ENCODE peak calls at places on chromosomes 13 and 19, in four cellular contexts. H is IMR-90, D is nephron progenitor cell, N is thoracic aorta. B is an unnamed sample.

GRCh38 chr19:47152632-47153031 is 22.0 kb downstream of the SAE1 start:
- DNase-seq in H (peak), D (no peak), N (no peak), B (no peak)

GRCh38 chr13:93963266-93964131 is 516.0 kb downstream of the DCT start:
- DNase-seq in H (peak), D (no peak), N (no peak), B (peak)

GRCh38 chr13:75359266-75359665 is 122.7 kb downstream of the TBC1D4 start:
- DNase-seq in H (peak), D (no peak), N (no peak), B (peak)

GRCh38 chr13:111382877-111383276 is 62.4 kb downstream of the TEX29 start:
- DNase-seq in H (no peak), D (no peak), N (no peak), B (no peak)

GRCh38 chr13:112450567-112451240 is 74.5 kb downstream of the SPACA7 start:
- DNase-seq in H (no peak), D (no peak), N (no peak), B (no peak)

GRCh38 chr13:49446473-49446872 is 2.4 kb downstream of the SETDB2 start:
- DNase-seq in H (no peak), D (no peak), N (no peak), B (no peak)

GRCh38 chr13:78700121-78700910 is 41.4 kb upstream of the OBI1 start:
- DNase-seq in H (peak), D (no peak), N (no peak), B (peak)

GRCh38 chr19:44626067-44626624 is 12.8 kb downstream of the IGSF23 start:
- DNase-seq in H (peak), D (no peak), N (no peak), B (peak)

GRCh38 chr19:40231544-40232424 is 5.3 kb upstream of the CCNP start:
- DNase-seq in H (no peak), D (peak), N (no peak), B (no peak)

GRCh38 chr13:86881390-86881789 is 789.8 kb upstream of the SLITRK5 start:
- DNase-seq in H (no peak), D (no peak), N (no peak), B (no peak)

GRCh38 chr19:38852231-38853044 is 2.7 kb upstream of the HNRNPL start:
- DNase-seq in H (peak), D (no peak), N (peak), B (peak)

GRCh38 chr19:2969104-2969504 is 8.3 kb upstream of the TLE6 start:
- DNase-seq in H (no peak), D (no peak), N (no peak), B (peak)

GRCh38 chr13:21119526-21119925 is 56.8 kb downstream of the SKA3 start:
- DNase-seq in H (no peak), D (no peak), N (no peak), B (no peak)

GRCh38 chr13:94305934-94306333 is 173.5 kb downstream of the DCT start:
- DNase-seq in H (peak), D (no peak), N (no peak), B (no peak)

GRCh38 chr13:36789061-36789460 is 30.0 kb upstream of the RFXAP start:
- DNase-seq in H (peak), D (no peak), N (no peak), B (no peak)

GRCh38 chr19:39970424-39970673 is 616 bp upstream of the PSMC4 start:
- DNase-seq in H (no peak), D (no peak), N (no peak), B (peak)

GRCh38 chr19:1862424-1863307 is 713 bp downstream of the KLF16 start:
- DNase-seq in H (no peak), D (peak), N (no peak), B (no peak)

GRCh38 chr19:34411216-34411615 is 7.0 kb downstream of the PDCD2L start:
- DNase-seq in H (no peak), D (no peak), N (no peak), B (no peak)

GRCh38 chr19:3047307-3048189 is 14.7 kb downstream of the TLE5 start:
- DNase-seq in H (peak), D (peak), N (peak), B (peak)

GRCh38 chr13:101289764-101290163 is 126.5 kb downstream of the NALCN start:
- DNase-seq in H (peak), D (peak), N (no peak), B (peak)

GRCh38 chr19:40611096-40611495 is 9.9 kb downstream of the LTBP4 start:
- DNase-seq in H (no peak), D (no peak), N (no peak), B (no peak)

GRCh38 chr13:99197257-99197651 is 3.4 kb upstream of the UBAC2 start:
- DNase-seq in H (no peak), D (no peak), N (no peak), B (no peak)

GRCh38 chr13:99193152-99193551 is 7.5 kb upstream of the UBAC2 start:
- DNase-seq in H (no peak), D (no peak), N (no peak), B (no peak)

GRCh38 chr13:99198630-99199029 is 2.0 kb upstream of the UBAC2 start:
- DNase-seq in H (no peak), D (no peak), N (no peak), B (no peak)

GRCh38 chr13:99199541-99200432 is 867 bp upstream of the UBAC2 start:
- DNase-seq in H (no peak), D (no peak), N (no peak), B (peak)

DNA sequence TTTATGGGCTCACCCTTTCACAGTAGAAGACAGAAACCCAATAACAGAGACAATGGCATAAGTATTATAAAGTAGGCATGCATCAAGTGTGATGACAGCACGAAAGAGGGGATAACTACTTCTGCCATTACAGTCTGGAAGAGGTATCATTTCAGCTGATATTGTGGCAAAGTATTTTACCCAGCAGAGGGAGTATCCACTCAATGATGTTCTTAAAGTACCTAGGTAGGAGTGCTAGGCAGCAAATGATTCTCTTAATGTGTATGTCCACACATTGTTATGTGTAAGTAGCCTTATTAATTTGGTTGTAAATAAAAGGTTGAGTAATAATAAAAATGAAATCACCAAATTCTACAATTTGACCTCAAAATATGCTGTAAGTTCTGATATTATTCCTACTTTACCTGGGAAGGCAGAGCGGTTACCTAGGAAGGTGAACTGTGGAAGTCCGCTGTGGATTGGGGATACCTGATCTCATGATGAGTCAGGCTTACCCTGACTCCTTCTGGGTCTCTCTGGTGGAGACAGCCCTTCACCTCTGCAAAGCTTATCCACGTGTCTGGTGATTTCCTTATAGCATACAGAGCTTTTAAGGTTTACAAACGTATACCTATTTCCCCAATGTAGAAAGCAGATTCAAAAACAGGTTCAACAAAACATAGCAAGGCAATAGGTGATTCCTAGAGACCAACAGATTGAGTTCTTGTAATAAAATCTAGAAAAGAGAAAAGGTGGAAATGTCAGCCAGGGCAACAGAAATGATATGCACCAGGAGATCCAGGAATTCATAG is 4.0 kb upstream of the UBAC2 start:
- DNase-seq in H (no peak), D (no peak), N (no peak), B (peak)
- TF ChIP-seq CTCF in H (peak), D (no peak), N (no peak), B (no peak)

GRCh38 chr19:56838930-56839664 is 1.4 kb downstream of the PEG3 start:
- DNase-seq in H (no peak), D (no peak), N (peak), B (peak)

GRCh38 chr19:56838680-56838929 is 1.9 kb downstream of the PEG3 start:
- DNase-seq in H (no peak), D (no peak), N (no peak), B (no peak)

GRCh38 chr19:56837492-56837891 is 3.0 kb downstream of the PEG3 start:
- DNase-seq in H (no peak), D (no peak), N (peak), B (peak)

GRCh38 chr19:56837004-56837403 is 3.5 kb downstream of the PEG3 start:
- DNase-seq in H (no peak), D (no peak), N (no peak), B (no peak)

DNA sequence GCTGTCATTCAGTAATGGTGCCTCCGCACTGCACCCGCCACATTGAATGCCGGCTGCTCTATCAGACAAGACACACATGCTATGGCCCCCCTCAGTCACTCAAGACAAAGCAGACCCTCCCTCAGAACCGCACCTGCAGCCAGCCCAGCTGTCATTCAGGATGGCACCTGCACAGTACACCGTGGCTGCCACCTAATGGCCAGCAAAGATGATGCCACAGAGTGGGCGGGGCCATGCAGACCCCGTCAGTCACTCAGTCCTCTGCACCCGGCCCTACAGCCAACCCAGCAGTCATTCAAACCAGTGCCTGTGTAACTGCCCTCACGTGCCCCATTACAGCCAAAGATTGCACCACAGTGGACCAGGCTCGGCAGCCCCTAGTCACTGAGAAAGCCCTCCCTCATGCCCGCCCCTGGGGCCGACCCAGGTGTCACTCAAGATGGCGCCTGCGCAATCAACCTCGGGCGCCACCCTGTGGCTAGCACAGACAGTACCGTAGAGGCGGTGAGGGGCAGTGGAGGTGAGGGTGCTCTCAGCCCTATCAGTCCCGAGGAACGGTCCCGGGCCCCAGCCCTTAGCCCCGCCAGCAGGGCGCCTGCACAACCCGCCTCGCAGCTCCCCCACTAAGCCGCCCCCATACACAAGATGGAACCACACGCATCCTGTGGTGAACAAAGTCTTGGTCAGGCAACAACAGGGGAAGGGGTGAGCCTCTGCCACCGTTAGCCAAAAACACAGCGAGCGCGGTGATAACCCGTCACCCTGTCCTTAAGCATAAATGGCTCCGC is 2.4 kb downstream of the PEG3 start:
- DNase-seq in H (no peak), D (no peak), N (peak), B (peak)
- TF ChIP-seq CTCF in H (no peak), D (no peak), N (peak), B (no peak)

GRCh38 chr13:84812789-84813188 is 930.5 kb upstream of the SLITRK1 start:
- DNase-seq in H (no peak), D (no peak), N (no peak), B (no peak)
- TF ChIP-seq CTCF in H (no peak), D (no peak), N (no peak), B (no peak)

GRCh38 chr19:16773259-16773658 is 53.6 kb downstream of the NWD1 start:
- DNase-seq in H (no peak), D (no peak), N (no peak), B (no peak)
- TF ChIP-seq CTCF in H (no peak), D (no peak), N (no peak), B (no peak)

DNA sequence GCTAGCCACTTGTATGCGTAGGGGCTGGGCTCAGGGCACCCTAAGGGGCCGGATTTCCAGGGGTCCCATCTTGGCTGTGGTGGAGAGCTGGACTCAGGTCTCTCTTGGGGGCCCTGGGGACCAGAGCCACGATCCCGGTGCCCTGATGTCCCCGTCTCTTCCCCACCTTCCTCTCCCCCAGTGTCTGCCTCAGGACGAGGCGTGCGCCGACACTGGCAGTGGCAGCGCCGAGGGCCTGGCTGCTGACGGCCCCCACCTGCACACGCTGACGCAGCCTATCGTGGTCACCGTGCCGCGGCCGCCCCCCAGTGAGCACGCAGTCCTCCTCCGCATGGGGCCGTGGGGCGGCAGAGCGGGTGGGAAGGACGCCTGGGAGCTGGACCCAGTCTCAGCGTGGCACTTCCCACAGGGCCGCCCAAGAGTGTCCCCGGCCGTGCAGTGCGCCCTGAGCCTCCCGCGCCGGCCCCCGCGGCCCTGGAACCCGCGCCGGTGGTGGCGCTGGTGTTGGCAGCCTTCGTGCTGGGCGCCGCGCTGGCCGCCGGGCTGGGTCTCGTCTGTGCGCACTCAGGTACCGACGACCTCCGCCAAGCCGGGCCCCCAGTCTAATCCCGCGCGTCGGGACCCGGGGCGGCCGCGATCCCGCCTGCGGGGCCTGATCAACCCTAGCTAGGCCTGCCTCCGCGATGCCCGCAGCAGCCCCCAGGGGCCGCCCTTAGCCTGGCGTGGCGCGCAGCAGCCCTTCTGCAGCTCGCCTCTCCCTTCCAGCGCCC is 2.7 kb upstream of the SNAPC2 start:
- DNase-seq in H (peak), D (peak), N (no peak), B (peak)
- TF ChIP-seq CTCF in H (peak), D (peak), N (peak), B (peak)

GRCh38 chr13:24865158-24865557 is 101.2 kb downstream of the RNF17 start:
- DNase-seq in H (peak), D (no peak), N (no peak), B (peak)
- TF ChIP-seq CTCF in H (peak), D (no peak), N (peak), B (peak)

GRCh38 chr13:80137994-80138393 is 202.9 kb downstream of the SPRY2 start:
- DNase-seq in H (no peak), D (no peak), N (no peak), B (no peak)

GRCh38 chr13:80131204-80131603 is 209.7 kb downstream of the SPRY2 start:
- DNase-seq in H (peak), D (peak), N (peak), B (peak)

GRCh38 chr13:80133631-80134083 is 207.3 kb downstream of the SPRY2 start:
- DNase-seq in H (no peak), D (no peak), N (no peak), B (no peak)

GRCh38 chr13:80134360-80134759 is 206.6 kb downstream of the SPRY2 start:
- DNase-seq in H (no peak), D (no peak), N (no peak), B (no peak)

DNA sequence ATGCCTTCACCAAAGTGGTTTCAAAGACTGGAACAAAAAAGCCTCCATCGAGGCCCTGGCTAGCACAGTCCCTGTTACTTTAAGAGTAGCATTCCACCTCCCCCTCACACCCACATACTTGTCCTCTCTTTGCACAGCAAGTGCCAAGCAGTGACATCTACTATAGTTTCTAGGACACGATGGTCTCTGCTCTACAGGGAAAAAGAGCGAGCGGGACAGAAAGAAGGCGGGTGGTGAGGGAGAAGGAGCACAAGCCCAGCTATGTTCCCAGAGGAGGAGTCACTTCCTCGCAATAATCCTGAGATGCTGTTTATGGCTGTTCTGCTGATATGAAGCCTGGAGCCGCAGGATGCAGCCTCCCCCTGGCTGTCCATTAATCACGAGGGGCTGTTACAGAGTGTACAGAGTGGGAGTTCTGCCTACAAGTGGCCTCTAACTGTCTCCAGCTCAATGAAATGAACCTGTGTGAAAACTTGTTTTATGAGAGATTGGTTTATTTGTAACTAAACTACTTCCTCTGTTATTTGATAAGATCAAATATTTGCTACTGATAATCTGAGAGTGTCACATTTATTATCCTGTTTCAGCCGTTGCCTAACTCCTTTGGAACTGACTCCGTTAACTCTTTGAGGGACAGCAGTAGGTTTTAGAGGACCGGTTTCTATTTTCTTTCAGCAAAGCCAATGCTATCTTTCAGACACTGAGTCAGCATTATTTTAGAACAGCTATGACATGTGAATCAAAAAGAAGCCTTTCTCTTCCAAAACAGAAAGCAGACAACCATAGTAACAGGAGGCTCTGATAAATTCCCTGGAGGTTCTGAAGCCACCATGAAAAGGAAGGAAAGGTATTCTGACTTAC is 208.0 kb downstream of the SPRY2 start:
- DNase-seq in H (peak), D (peak), N (peak), B (peak)
- TF ChIP-seq CTCF in H (no peak), D (no peak), N (no peak), B (peak)

B was measured in fibroblast of pulmonary artery.